ENCODE peak calls at places on chromosomes 13 and 19, in eight cellular contexts. One of them, this sample, is unnamed.

GRCh38 chr13:59680429-59681024 is 483.2 kb downstream of the DIAPH3 start:
- DNase-seq in spleen: no peak
- DNase-seq in right lobe of liver: no peak
- DNase-seq in WTC11: no peak
- DNase-seq in cardiac muscle cell: peak
- DNase-seq in HCT116: peak
- DNase-seq in type B pancreatic cell: no peak
- DNase-seq in mucosa of descending colon: no peak
- DNase-seq in this sample: no peak

GRCh38 chr13:111577956-111578595 is 257.6 kb downstream of the TEX29 start:
- DNase-seq in spleen: peak
- DNase-seq in right lobe of liver: no peak
- DNase-seq in WTC11: no peak
- DNase-seq in cardiac muscle cell: no peak
- DNase-seq in HCT116: no peak
- DNase-seq in type B pancreatic cell: no peak
- DNase-seq in mucosa of descending colon: no peak
- DNase-seq in this sample: no peak

GRCh38 chr13:49859568-49859967 is 67.1 kb upstream of the KPNA3 start:
- DNase-seq in spleen: no peak
- DNase-seq in right lobe of liver: peak
- DNase-seq in WTC11: no peak
- DNase-seq in cardiac muscle cell: no peak
- DNase-seq in HCT116: peak
- DNase-seq in type B pancreatic cell: no peak
- DNase-seq in mucosa of descending colon: no peak
- DNase-seq in this sample: no peak

GRCh38 chr13:102536695-102537485 is 59.9 kb upstream of the TPP2 start:
- DNase-seq in spleen: no peak
- DNase-seq in right lobe of liver: no peak
- DNase-seq in WTC11: no peak
- DNase-seq in cardiac muscle cell: no peak
- DNase-seq in HCT116: no peak
- DNase-seq in type B pancreatic cell: no peak
- DNase-seq in mucosa of descending colon: peak
- DNase-seq in this sample: no peak

GRCh38 chr13:99702687-99703319 is 201.5 kb downstream of the TM9SF2 start:
- DNase-seq in spleen: no peak
- DNase-seq in right lobe of liver: no peak
- DNase-seq in WTC11: peak
- DNase-seq in cardiac muscle cell: no peak
- DNase-seq in HCT116: no peak
- DNase-seq in type B pancreatic cell: no peak
- DNase-seq in mucosa of descending colon: no peak
- DNase-seq in this sample: no peak

GRCh38 chr13:108463365-108463764 is 166.0 kb upstream of the MYO16 start:
- DNase-seq in spleen: no peak
- DNase-seq in right lobe of liver: no peak
- DNase-seq in WTC11: no peak
- DNase-seq in cardiac muscle cell: no peak
- DNase-seq in HCT116: no peak
- DNase-seq in type B pancreatic cell: no peak
- DNase-seq in mucosa of descending colon: no peak
- DNase-seq in this sample: no peak

GRCh38 chr19:38773469-38774177 is at the start of gene LGALS7:
- DNase-seq in spleen: no peak
- DNase-seq in right lobe of liver: no peak
- DNase-seq in WTC11: no peak
- DNase-seq in cardiac muscle cell: no peak
- DNase-seq in HCT116: no peak
- DNase-seq in type B pancreatic cell: no peak
- DNase-seq in mucosa of descending colon: no peak
- DNase-seq in this sample: no peak

GRCh38 chr13:28409648-28410047 is 85.3 kb downstream of the FLT1 start:
- DNase-seq in spleen: no peak
- DNase-seq in right lobe of liver: no peak
- DNase-seq in WTC11: no peak
- DNase-seq in cardiac muscle cell: no peak
- DNase-seq in HCT116: no peak
- DNase-seq in type B pancreatic cell: no peak
- DNase-seq in mucosa of descending colon: no peak
- DNase-seq in this sample: no peak

GRCh38 chr19:28435551-28436261 is 777.2 kb downstream of the UQCRFS1 start:
- DNase-seq in spleen: no peak
- DNase-seq in right lobe of liver: no peak
- DNase-seq in WTC11: no peak
- DNase-seq in cardiac muscle cell: no peak
- DNase-seq in HCT116: no peak
- DNase-seq in type B pancreatic cell: no peak
- DNase-seq in mucosa of descending colon: no peak
- DNase-seq in this sample: no peak

GRCh38 chr13:36814465-36814864 is 4.6 kb upstream of the RFXAP start:
- DNase-seq in spleen: no peak
- DNase-seq in right lobe of liver: no peak
- DNase-seq in WTC11: no peak
- DNase-seq in cardiac muscle cell: peak
- DNase-seq in HCT116: no peak
- DNase-seq in type B pancreatic cell: no peak
- DNase-seq in mucosa of descending colon: no peak
- DNase-seq in this sample: no peak

GRCh38 chr19:7013678-7014077 is 7.6 kb downstream of the MBD3L2B start:
- DNase-seq in spleen: no peak
- DNase-seq in right lobe of liver: no peak
- DNase-seq in WTC11: no peak
- DNase-seq in cardiac muscle cell: no peak
- DNase-seq in HCT116: no peak
- DNase-seq in type B pancreatic cell: no peak
- DNase-seq in mucosa of descending colon: no peak
- DNase-seq in this sample: no peak

GRCh38 chr13:112943309-112944125 is 25.5 kb upstream of the MCF2L start:
- DNase-seq in spleen: peak
- DNase-seq in right lobe of liver: peak
- DNase-seq in WTC11: peak
- DNase-seq in cardiac muscle cell: peak
- DNase-seq in HCT116: no peak
- DNase-seq in type B pancreatic cell: peak
- DNase-seq in mucosa of descending colon: no peak
- DNase-seq in this sample: peak

GRCh38 chr19:50333235-50333736 is 4.1 kb upstream of the KCNC3 start:
- DNase-seq in spleen: peak
- DNase-seq in right lobe of liver: peak
- DNase-seq in WTC11: peak
- DNase-seq in cardiac muscle cell: peak
- DNase-seq in HCT116: peak
- DNase-seq in type B pancreatic cell: peak
- DNase-seq in mucosa of descending colon: peak
- DNase-seq in this sample: peak

GRCh38 chr13:21338156-21338555 is 120.9 kb downstream of the ZDHHC20 start:
- DNase-seq in spleen: no peak
- DNase-seq in right lobe of liver: no peak
- DNase-seq in WTC11: no peak
- DNase-seq in cardiac muscle cell: no peak
- DNase-seq in HCT116: no peak
- DNase-seq in type B pancreatic cell: no peak
- DNase-seq in mucosa of descending colon: no peak
- DNase-seq in this sample: no peak

GRCh38 chr19:48631254-48631653 is 5.9 kb downstream of the DBP start:
- DNase-seq in spleen: no peak
- DNase-seq in right lobe of liver: no peak
- DNase-seq in WTC11: no peak
- DNase-seq in cardiac muscle cell: no peak
- DNase-seq in HCT116: no peak
- DNase-seq in type B pancreatic cell: no peak
- DNase-seq in mucosa of descending colon: no peak
- DNase-seq in this sample: no peak

GRCh38 chr13:25085125-25085742 is 10.7 kb upstream of the PABPC3 start:
- DNase-seq in spleen: no peak
- DNase-seq in right lobe of liver: no peak
- DNase-seq in WTC11: peak
- DNase-seq in cardiac muscle cell: peak
- DNase-seq in HCT116: peak
- DNase-seq in type B pancreatic cell: no peak
- DNase-seq in mucosa of descending colon: no peak
- DNase-seq in this sample: peak

GRCh38 chr19:35251456-35251855 is 2.7 kb downstream of the LSR start:
- DNase-seq in spleen: peak
- DNase-seq in right lobe of liver: no peak
- DNase-seq in WTC11: no peak
- DNase-seq in cardiac muscle cell: no peak
- DNase-seq in HCT116: no peak
- DNase-seq in type B pancreatic cell: peak
- DNase-seq in mucosa of descending colon: no peak
- DNase-seq in this sample: no peak

GRCh38 chr13:32259116-32259515 is 56.0 kb downstream of the ZAR1L start:
- DNase-seq in spleen: no peak
- DNase-seq in right lobe of liver: no peak
- DNase-seq in WTC11: no peak
- DNase-seq in cardiac muscle cell: no peak
- DNase-seq in HCT116: no peak
- DNase-seq in type B pancreatic cell: no peak
- DNase-seq in mucosa of descending colon: no peak
- DNase-seq in this sample: no peak

GRCh38 chr13:32264407-32264806 is 50.8 kb downstream of the ZAR1L start:
- DNase-seq in spleen: no peak
- DNase-seq in right lobe of liver: peak
- DNase-seq in WTC11: no peak
- DNase-seq in cardiac muscle cell: no peak
- DNase-seq in HCT116: no peak
- DNase-seq in type B pancreatic cell: no peak
- DNase-seq in mucosa of descending colon: no peak
- DNase-seq in this sample: no peak

GRCh38 chr13:32262619-32263018 is 52.5 kb downstream of the ZAR1L start:
- DNase-seq in spleen: no peak
- DNase-seq in right lobe of liver: no peak
- DNase-seq in WTC11: no peak
- DNase-seq in cardiac muscle cell: no peak
- DNase-seq in HCT116: no peak
- DNase-seq in type B pancreatic cell: no peak
- DNase-seq in mucosa of descending colon: no peak
- DNase-seq in this sample: no peak

GRCh38 chr13:32261567-32261966 is 53.6 kb downstream of the ZAR1L start:
- DNase-seq in spleen: no peak
- DNase-seq in right lobe of liver: peak
- DNase-seq in WTC11: no peak
- DNase-seq in cardiac muscle cell: peak
- DNase-seq in HCT116: no peak
- DNase-seq in type B pancreatic cell: no peak
- DNase-seq in mucosa of descending colon: no peak
- DNase-seq in this sample: no peak

GRCh38 chr13:32262165-32262564 is 53.0 kb downstream of the ZAR1L start:
- DNase-seq in spleen: no peak
- DNase-seq in right lobe of liver: no peak
- DNase-seq in WTC11: no peak
- DNase-seq in cardiac muscle cell: no peak
- DNase-seq in HCT116: no peak
- DNase-seq in type B pancreatic cell: no peak
- DNase-seq in mucosa of descending colon: no peak
- DNase-seq in this sample: no peak
- TF ChIP-seq CTCF in spleen: no peak
- TF ChIP-seq CTCF in right lobe of liver: no peak
- TF ChIP-seq CTCF in WTC11: no peak
- TF ChIP-seq CTCF in cardiac muscle cell: no peak
- TF ChIP-seq CTCF in HCT116: no peak
- TF ChIP-seq CTCF in type B pancreatic cell: no peak
- TF ChIP-seq CTCF in mucosa of descending colon: no peak
- TF ChIP-seq CTCF in this sample: no peak

GRCh38 chr13:73284475-73284874 is 225.7 kb downstream of the KLF5 start:
- DNase-seq in spleen: no peak
- DNase-seq in right lobe of liver: no peak
- DNase-seq in WTC11: no peak
- DNase-seq in cardiac muscle cell: no peak
- DNase-seq in HCT116: no peak
- DNase-seq in type B pancreatic cell: no peak
- DNase-seq in mucosa of descending colon: no peak
- DNase-seq in this sample: no peak

GRCh38 chr13:73290844-73291243 is 232.0 kb downstream of the KLF5 start:
- DNase-seq in spleen: no peak
- DNase-seq in right lobe of liver: no peak
- DNase-seq in WTC11: no peak
- DNase-seq in cardiac muscle cell: no peak
- DNase-seq in HCT116: no peak
- DNase-seq in type B pancreatic cell: no peak
- DNase-seq in mucosa of descending colon: no peak
- DNase-seq in this sample: no peak

GRCh38 chr13:73288596-73288995 is 229.8 kb downstream of the KLF5 start:
- DNase-seq in spleen: no peak
- DNase-seq in right lobe of liver: no peak
- DNase-seq in WTC11: no peak
- DNase-seq in cardiac muscle cell: no peak
- DNase-seq in HCT116: no peak
- DNase-seq in type B pancreatic cell: no peak
- DNase-seq in mucosa of descending colon: no peak
- DNase-seq in this sample: no peak

GRCh38 chr13:73287871-73288270 is 229.1 kb downstream of the KLF5 start:
- DNase-seq in spleen: no peak
- DNase-seq in right lobe of liver: no peak
- DNase-seq in WTC11: no peak
- DNase-seq in cardiac muscle cell: no peak
- DNase-seq in HCT116: no peak
- DNase-seq in type B pancreatic cell: no peak
- DNase-seq in mucosa of descending colon: no peak
- DNase-seq in this sample: no peak

GRCh38 chr13:73286177-73286576 is 227.4 kb downstream of the KLF5 start:
- DNase-seq in spleen: no peak
- DNase-seq in right lobe of liver: no peak
- DNase-seq in WTC11: no peak
- DNase-seq in cardiac muscle cell: no peak
- DNase-seq in HCT116: no peak
- DNase-seq in type B pancreatic cell: no peak
- DNase-seq in mucosa of descending colon: no peak
- DNase-seq in this sample: no peak
- TF ChIP-seq CTCF in spleen: no peak
- TF ChIP-seq CTCF in right lobe of liver: no peak
- TF ChIP-seq CTCF in WTC11: no peak
- TF ChIP-seq CTCF in cardiac muscle cell: no peak
- TF ChIP-seq CTCF in HCT116: peak
- TF ChIP-seq CTCF in type B pancreatic cell: peak
- TF ChIP-seq CTCF in mucosa of descending colon: no peak
- TF ChIP-seq CTCF in this sample: no peak

DNA sequence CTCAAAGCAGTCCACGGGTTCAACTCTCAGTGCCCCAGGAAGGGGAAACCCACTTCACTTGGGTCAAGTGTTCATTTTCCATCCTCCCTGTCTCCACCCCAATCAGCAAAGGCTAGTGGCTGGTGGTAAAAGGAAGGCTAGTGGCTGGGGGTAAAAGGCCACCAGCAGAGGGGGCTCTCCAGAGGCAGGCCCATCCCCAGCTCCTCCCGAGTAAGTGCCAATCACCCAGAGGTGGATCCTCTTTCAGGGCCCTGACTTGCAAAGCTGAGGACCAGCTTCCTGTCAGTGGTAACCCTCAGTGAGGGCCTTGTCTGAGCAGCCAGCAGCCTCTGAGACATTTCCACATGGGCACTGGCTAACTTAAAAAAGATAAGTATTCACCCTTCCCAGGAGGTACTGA is 22.0 kb upstream of the TPT1 start:
- DNase-seq in spleen: no peak
- DNase-seq in right lobe of liver: no peak
- DNase-seq in WTC11: peak
- DNase-seq in cardiac muscle cell: no peak
- DNase-seq in HCT116: no peak
- DNase-seq in type B pancreatic cell: no peak
- DNase-seq in mucosa of descending colon: no peak
- DNase-seq in this sample: no peak
- TF ChIP-seq CTCF in spleen: no peak
- TF ChIP-seq CTCF in right lobe of liver: no peak
- TF ChIP-seq CTCF in WTC11: peak
- TF ChIP-seq CTCF in cardiac muscle cell: no peak
- TF ChIP-seq CTCF in HCT116: peak
- TF ChIP-seq CTCF in type B pancreatic cell: no peak
- TF ChIP-seq CTCF in mucosa of descending colon: no peak
- TF ChIP-seq CTCF in this sample: no peak

GRCh38 chr19:36915992-36916830 is at the start of the genes ZNF568 and ZNF829:
- DNase-seq in spleen: peak
- DNase-seq in right lobe of liver: peak
- DNase-seq in WTC11: peak
- DNase-seq in cardiac muscle cell: peak
- DNase-seq in HCT116: no peak
- DNase-seq in type B pancreatic cell: peak
- DNase-seq in mucosa of descending colon: peak
- DNase-seq in this sample: peak
- TF ChIP-seq CTCF in spleen: peak
- TF ChIP-seq CTCF in right lobe of liver: peak
- TF ChIP-seq CTCF in WTC11: peak
- TF ChIP-seq CTCF in cardiac muscle cell: peak
- TF ChIP-seq CTCF in HCT116: no peak
- TF ChIP-seq CTCF in type B pancreatic cell: peak
- TF ChIP-seq CTCF in mucosa of descending colon: peak
- TF ChIP-seq CTCF in this sample: peak